ENCODE peak calls at places on chromosomes 4 and X, in four cellular contexts. H is AG09309, G is endodermal cell, A is tibial artery. D is an unnamed sample.

GRCh38 chr4:48681856-48682255 is 98.2 kb downstream of the FRYL start:
- DNase-seq in G (no peak), A (no peak), H (no peak), D (no peak)

GRCh38 chr4:57098945-57099344 is 11.2 kb downstream of the IGFBP7 start:
- DNase-seq in H (peak; percentile 85), A (no peak), G (no peak), D (peak; percentile 29)

GRCh38 chrX:1491851-1492349 is 39.2 kb upstream of the ASMTL start:
- DNase-seq in G (peak; percentile 90), A (no peak), H (no peak), D (no peak)

GRCh38 chr4:109614466-109614865 is 54.4 kb downstream of the MCUB start:
- DNase-seq in G (no peak), H (no peak), A (no peak), D (no peak)

GRCh38 chr4:77819836-77820679 is 890 bp upstream of the CNOT6L start:
- DNase-seq in H (no peak), A (peak; percentile 94), G (peak; percentile 94), D (peak; percentile 37)

GRCh38 chr4:20395160-20395773 is 143.6 kb downstream of the SLIT2 start:
- DNase-seq in G (peak; percentile 90), H (no peak), A (no peak), D (no peak)

GRCh38 chr4:24853142-24853541 is 57.8 kb downstream of the SOD3 start:
- DNase-seq in G (no peak), H (no peak), A (no peak), D (peak; percentile 28)

GRCh38 chr4:113468165-113469022 is 293.1 kb downstream of the CAMK2D start:
- DNase-seq in A (peak; percentile 94), G (peak; percentile 80), H (peak; percentile 97), D (peak; percentile 99)

GRCh38 chr4:13089659-13089998 is 394.5 kb downstream of the RAB28 start:
- DNase-seq in H (no peak), G (no peak), A (no peak), D (no peak)

GRCh38 chr4:78622253-78622979 is 70.8 kb downstream of the ANXA3 start:
- DNase-seq in A (no peak), H (no peak), G (peak; percentile 65), D (no peak)

GRCh38 chr4:183467246-183467645 is 22.8 kb downstream of the CDKN2AIP start:
- DNase-seq in H (no peak), A (no peak), G (no peak), D (no peak)

GRCh38 chrX:12949927-12950656 is 24.8 kb upstream of the TMSB4X start:
- DNase-seq in A (peak; percentile 91), G (no peak), H (peak; percentile 84), D (no peak)

GRCh38 chr4:73589887-73590801 is 30.1 kb downstream of the RASSF6 start:
- DNase-seq in A (no peak), H (no peak), G (no peak), D (no peak)

GRCh38 chr4:98662619-98663225 is 4.3 kb upstream of the TSPAN5 start:
- DNase-seq in H (no peak), A (no peak), G (peak; percentile 88), D (peak; percentile 89)

GRCh38 chrX:71282514-71283408 is 674 bp upstream of the NONO start:
- DNase-seq in G (no peak), H (no peak), A (no peak), D (peak; percentile 1)

GRCh38 chrX:57821703-57822375 is 88.4 kb downstream of the ZXDA start:
- DNase-seq in A (no peak), G (peak; percentile 43), H (peak; percentile 29), D (peak; percentile 1)

GRCh38 chr4:48635310-48635709 is 144.8 kb downstream of the FRYL start:
- DNase-seq in G (no peak), A (no peak), H (no peak), D (no peak)

GRCh38 chrX:1190596-1191145 is 21.8 kb downstream of the CRLF2 start:
- DNase-seq in H (no peak), A (no peak), G (peak; percentile 15), D (no peak)

GRCh38 chr4:156388826-156389225 is 435.2 kb upstream of the CTSO start:
- DNase-seq in G (no peak), A (no peak), H (no peak), D (no peak)

GRCh38 chrX:1248381-1249061 is 20.1 kb upstream of the CSF2RA start:
- DNase-seq in H (no peak), G (peak; percentile 96), A (no peak), D (no peak)

GRCh38 chrX:46588263-46588662 is 14.7 kb downstream of the CHST7 start:
- DNase-seq in H (no peak), G (peak; percentile 60), A (peak; percentile 63), D (peak; percentile 53)

GRCh38 chr4:177047070-177047850 is 254.5 kb upstream of the VEGFC start:
- DNase-seq in A (no peak), G (peak; percentile 88), H (peak; percentile 37), D (peak; percentile 72)

DNA sequence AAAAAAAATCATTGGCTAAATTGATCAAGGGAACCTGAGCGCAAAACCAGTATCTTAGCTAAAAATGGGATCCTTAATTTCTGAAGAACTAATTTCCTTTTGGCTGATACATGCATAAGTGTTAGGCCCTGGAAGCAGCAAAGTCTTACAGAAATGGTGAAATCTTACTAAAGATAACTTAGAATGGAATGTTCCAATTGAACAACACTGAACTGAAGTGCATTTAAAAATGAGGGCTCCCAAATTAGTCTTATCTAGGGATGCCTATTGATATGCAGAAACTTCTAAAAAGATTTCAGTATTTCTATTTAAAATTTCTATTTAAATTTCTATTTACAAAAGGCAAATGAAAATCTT is 120.7 kb upstream of the BANK1 start:
- DNase-seq in H (no peak), A (no peak), G (no peak), D (no peak)
- H3K4me3 ChIP-seq in H (no peak overlapping the region), A (no peak overlapping the region), G (no peak overlapping the region), D (no peak overlapping the region)

GRCh38 chr4:143511906-143512305 is 1.6 kb upstream of the SMARCA5 start:
- DNase-seq in A (no peak), G (no peak), H (no peak), D (no peak)

DNA sequence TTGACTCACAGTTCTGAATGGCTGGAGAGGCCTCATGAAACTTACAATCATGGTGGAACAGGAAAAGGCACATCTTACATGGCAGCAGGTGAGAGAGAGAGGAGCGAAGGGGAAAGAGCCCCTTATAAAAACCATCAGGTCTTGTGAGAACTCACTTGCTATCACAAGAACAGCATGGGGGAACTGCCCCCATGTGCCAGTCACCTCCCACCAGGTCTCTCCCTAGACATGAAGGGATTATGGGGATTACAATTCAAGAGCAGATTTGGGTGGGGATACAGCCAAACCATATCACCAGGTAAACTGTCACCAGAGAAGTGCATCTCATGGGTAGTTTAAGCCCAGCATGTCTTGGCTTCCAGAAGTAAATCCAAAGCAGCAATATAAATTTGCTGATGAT is 7.5 kb upstream of the SMARCA5 start:
- DNase-seq in H (no peak), G (peak; percentile 72), A (no peak), D (no peak)
- TF ChIP-seq CTCF in H (no peak), G (no peak), A (no peak), D (no peak)

GRCh38 chr4:100093091-100093866 is 97.0 kb downstream of the DDIT4L start:
- DNase-seq in G (peak; percentile 96), A (peak; percentile 91), H (peak; percentile 63), D (peak; percentile 88)

GRCh38 chr4:100099746-100100145 is 90.5 kb downstream of the DDIT4L start:
- DNase-seq in H (no peak), A (no peak), G (no peak), D (no peak)

GRCh38 chr4:100098681-100099080 is 91.6 kb downstream of the DDIT4L start:
- DNase-seq in A (no peak), H (no peak), G (no peak), D (no peak)

GRCh38 chr4:100098011-100098545 is 92.2 kb downstream of the DDIT4L start:
- DNase-seq in H (no peak), A (no peak), G (peak; percentile 57), D (no peak)

GRCh38 chr4:100095729-100096595 is 94.3 kb downstream of the DDIT4L start:
- DNase-seq in A (peak; percentile 81), G (peak; percentile 81), H (peak; percentile 60), D (peak; percentile 55)
- H3K4me3 ChIP-seq in A (no peak overlapping the region), G (no peak overlapping the region), H (no peak overlapping the region), D (no peak overlapping the region)

DNA sequence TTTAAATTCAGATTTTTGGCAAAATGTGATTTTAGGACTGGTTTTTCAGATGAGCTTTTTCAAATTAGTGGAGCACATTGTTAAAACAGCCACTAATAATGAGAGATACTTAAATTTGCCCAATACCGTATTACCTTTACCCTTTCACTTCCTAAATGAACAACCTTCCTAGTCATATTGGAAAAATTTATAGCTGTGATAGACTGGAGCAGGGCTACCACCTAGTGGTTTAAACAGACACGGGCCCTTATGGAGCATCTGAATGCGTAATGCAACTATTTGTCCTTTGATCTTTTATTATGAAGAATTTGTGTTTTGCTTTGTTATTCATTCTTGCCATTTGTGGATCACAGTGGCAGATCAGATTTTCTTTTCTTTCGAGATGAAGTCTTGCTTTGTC is 72.7 kb downstream of the KDM6A start:
- DNase-seq in A (no peak), H (no peak), G (no peak), D (no peak)
- TF ChIP-seq CTCF in A (no peak), H (peak; percentile 10), G (peak; percentile 58), D (no peak)

DNA sequence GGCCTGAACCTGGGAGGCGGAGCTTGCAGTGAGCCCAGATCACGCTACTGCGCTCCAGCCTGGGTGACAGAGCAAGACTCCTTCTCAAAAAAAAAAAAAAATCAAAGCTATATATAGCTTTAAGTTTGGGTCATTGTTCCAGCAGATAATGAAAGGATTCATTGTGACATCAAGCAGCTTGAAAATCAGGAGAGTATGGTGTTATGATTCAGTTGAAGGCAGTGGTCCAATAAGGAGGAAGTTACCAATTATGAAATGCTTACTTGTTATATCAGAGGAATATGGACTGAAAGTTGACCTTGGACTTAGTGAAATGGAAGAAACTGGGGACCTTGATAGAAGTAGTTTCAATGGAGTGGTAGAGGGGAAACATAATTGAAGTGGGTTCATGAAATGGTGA is 140.4 kb upstream of the MAD2L1 start:
- DNase-seq in G (no peak), H (no peak), A (no peak), D (no peak)
- H3K4me3 ChIP-seq in G (no peak overlapping the region), H (no peak overlapping the region), A (no peak overlapping the region), D (no peak overlapping the region)

GRCh38 chrX:9117851-9118250 is 83.9 kb upstream of the FAM9B start:
- DNase-seq in G (no peak), A (no peak), H (no peak), D (no peak)

GRCh38 chrX:9110808-9111207 is 76.9 kb upstream of the FAM9B start:
- DNase-seq in A (no peak), G (no peak), H (no peak), D (no peak)

DNA sequence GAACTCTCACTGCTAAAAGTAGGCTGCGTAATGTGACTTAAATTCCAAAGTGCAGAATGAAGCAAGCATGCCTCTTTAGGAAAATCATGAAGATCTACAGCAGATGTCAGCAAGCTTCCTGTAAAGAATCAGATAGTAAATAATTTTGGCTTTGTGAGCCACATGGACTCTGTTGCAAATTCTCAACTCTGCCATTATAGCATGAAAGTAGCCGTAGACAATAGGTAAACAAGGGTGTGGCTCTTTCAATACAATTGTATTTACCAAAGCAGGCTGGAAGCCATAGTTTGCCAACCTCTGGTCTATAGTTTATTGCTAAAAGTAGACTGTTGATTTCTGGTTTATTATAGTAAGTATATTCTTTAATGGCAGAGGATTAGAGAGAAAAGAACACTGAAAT is 80.3 kb upstream of the FAM9B start:
- DNase-seq in H (no peak), A (no peak), G (no peak), D (no peak)
- TF ChIP-seq CTCF in H (no peak), A (no peak), G (no peak), D (no peak)

D was measured in astrocyte of the cerebellum.